ENCODE peak calls at places on chromosomes 12 and 14, in seven cellular contexts. O is hypothalamus; A is stimulated activated CD8-positive, alpha-beta memory T cell treated with anti-CD3 and anti-CD28 coated beads, Interleukin-4, amount 100 ng/mL, for 4 hours; I is amniotic stem cell; S is Right ventricle myocardium superior; E is foreskin melanocyte; L is myocyte. K is an unnamed sample.

GRCh38 chr12:16756833-16757552 is 151.0 kb upstream of the LMO3 start:
- DNase-seq in O (no peak), A (no peak), I (no peak), S (no peak), E (no peak), L (peak), K (no peak)

GRCh38 chr12:103884316-103884715 is 43.3 kb upstream of the NT5DC3 start:
- DNase-seq in O (no peak), A (no peak), I (no peak), S (no peak), E (peak), L (peak), K (no peak)

GRCh38 chr14:68834816-68835215 is 41.9 kb upstream of the ZFP36L1 start:
- DNase-seq in O (no peak), A (no peak), I (no peak), S (no peak), E (no peak), L (no peak), K (no peak)

GRCh38 chr12:45217846-45218245 is 2.0 kb downstream of the ANO6 start:
- DNase-seq in O (no peak), A (no peak), I (no peak), S (no peak), E (no peak), L (no peak), K (no peak)

GRCh38 chr14:55399912-55400311 is 11.7 kb downstream of the ATG14 start:
- DNase-seq in O (no peak), A (no peak), I (no peak), S (no peak), E (no peak), L (peak), K (no peak)

GRCh38 chr12:96989916-96990315 is 82.9 kb downstream of the NEDD1 start:
- DNase-seq in O (no peak), A (no peak), I (no peak), S (no peak), E (no peak), L (no peak), K (no peak)

GRCh38 chr12:40175489-40175888 is 49.3 kb upstream of the LRRK2 start:
- DNase-seq in O (no peak), A (no peak), I (no peak), S (no peak), E (no peak), L (no peak), K (no peak)

GRCh38 chr12:65335021-65335714 is 56.7 kb downstream of the MSRB3 start:
- DNase-seq in O (no peak), A (no peak), I (peak), S (peak), E (peak), L (peak), K (no peak)

GRCh38 chr14:92108345-92109254 is 2.2 kb upstream of the ATXN3 start:
- DNase-seq in O (no peak), A (no peak), I (no peak), S (no peak), E (no peak), L (no peak), K (no peak)

GRCh38 chr12:32025906-32026305 is 66.7 kb downstream of the RESF1 start:
- DNase-seq in O (no peak), A (no peak), I (no peak), S (no peak), E (no peak), L (no peak), K (no peak)

GRCh38 chr14:77641534-77642341 is 25.3 kb upstream of the SPTLC2 start:
- DNase-seq in O (peak), A (peak), I (peak), S (peak), E (peak), L (peak), K (peak)

GRCh38 chr12:101935769-101936741 is 58.7 kb downstream of the DRAM1 start:
- DNase-seq in O (no peak), A (no peak), I (peak), S (peak), E (peak), L (peak), K (peak)

GRCh38 chr14:58401587-58401986 is 5.9 kb downstream of the TOMM20L start:
- DNase-seq in O (no peak), A (no peak), I (no peak), S (no peak), E (no peak), L (no peak), K (no peak)

GRCh38 chr14:71668186-71668912 is 263.9 kb upstream of the RGS6 start:
- DNase-seq in O (no peak), A (no peak), I (no peak), S (no peak), E (no peak), L (peak), K (no peak)

GRCh38 chr12:124620606-124621295 is 53.3 kb upstream of the NCOR2 start:
- DNase-seq in O (no peak), A (no peak), I (no peak), S (no peak), E (no peak), L (no peak), K (no peak)

GRCh38 chr12:43776498-43776897 is 17.7 kb downstream of the IRAK4 start:
- DNase-seq in O (no peak), A (no peak), I (no peak), S (no peak), E (peak), L (peak), K (no peak)

GRCh38 chr14:70770490-70770889 is 38.8 kb downstream of the MAP3K9 start:
- DNase-seq in O (no peak), A (no peak), I (no peak), S (no peak), E (no peak), L (no peak), K (no peak)

GRCh38 chr12:109544955-109545531 is 28.3 kb downstream of the MMAB start:
- DNase-seq in O (no peak), A (no peak), I (no peak), S (no peak), E (no peak), L (peak), K (no peak)

GRCh38 chr14:104436047-104436531 is 143.5 kb upstream of the C14orf180 start:
- DNase-seq in O (no peak), A (no peak), I (no peak), S (peak), E (no peak), L (peak), K (no peak)